ENCODE peak calls at places on chromosome 21, in ten cellular contexts. A, F, R, V, C, I, K, E, Q and P are unnamed samples.

GRCh38 chr21:16587141-16587570 is 857.4 kb downstream of the USP25 start:
- DNase-seq in A (no peak), F (peak), R (peak), V (no peak), C (no peak), I (peak), K (no peak), E (peak), Q (no peak), P (peak)

GRCh38 chr21:41749286-41749685 is 17.6 kb downstream of the RIPK4 start:
- DNase-seq in A (no peak), F (no peak), R (no peak), V (no peak), C (no peak), I (no peak), K (no peak), E (no peak), Q (no peak), P (no peak)

GRCh38 chr21:26169611-26170470 is 729 bp downstream of the APP start:
- DNase-seq in A (no peak), F (peak), R (peak), V (peak), C (peak), I (peak), K (peak), E (peak), Q (peak), P (peak)

GRCh38 chr21:38376235-38376634 is 119.4 kb downstream of the KCNJ15 start:
- DNase-seq in A (no peak), F (no peak), R (no peak), V (no peak), C (no peak), I (no peak), K (no peak), E (no peak), Q (no peak), P (no peak)

GRCh38 chr21:34886554-34887385 is 162.3 kb downstream of the RUNX1 start:
- DNase-seq in A (no peak), F (peak), R (peak), V (no peak), C (no peak), I (no peak), K (no peak), E (peak), Q (peak), P (peak)

GRCh38 chr21:38349111-38349746 is 92.4 kb downstream of the KCNJ15 start:
- DNase-seq in A (no peak), F (no peak), R (peak), V (no peak), C (no peak), I (no peak), K (no peak), E (no peak), Q (no peak), P (peak)

GRCh38 chr21:39562791-39563770 is 49.7 kb upstream of the B3GALT5 start:
- DNase-seq in A (no peak), F (peak), R (no peak), V (no peak), C (no peak), I (no peak), K (no peak), E (no peak), Q (no peak), P (no peak)

GRCh38 chr21:38840456-38841129 is 34.9 kb downstream of the ETS2 start:
- DNase-seq in A (no peak), F (no peak), R (no peak), V (no peak), C (no peak), I (no peak), K (no peak), E (no peak), Q (no peak), P (no peak)

GRCh38 chr21:22490044-22490443 is 1491.8 kb downstream of the NCAM2 start:
- DNase-seq in A (no peak), F (no peak), R (no peak), V (no peak), C (no peak), I (no peak), K (no peak), E (no peak), Q (no peak), P (no peak)

GRCh38 chr21:41432567-41433460 is 6.8 kb downstream of the MX1 start:
- DNase-seq in A (no peak), F (no peak), R (no peak), V (no peak), C (no peak), I (no peak), K (no peak), E (no peak), Q (no peak), P (no peak)

GRCh38 chr21:26077523-26077922 is 93.0 kb downstream of the APP start:
- DNase-seq in A (no peak), F (no peak), R (peak), V (no peak), C (no peak), I (no peak), K (no peak), E (no peak), Q (no peak), P (no peak)

GRCh38 chr21:17139696-17140095 is 373.1 kb upstream of the CXADR start:
- DNase-seq in A (no peak), F (no peak), R (peak), V (no peak), C (no peak), I (no peak), K (no peak), E (no peak), Q (no peak), P (peak)

GRCh38 chr21:39313042-39313456 is 383 bp downstream of the BRWD1 start:
- DNase-seq in A (no peak), F (peak), R (no peak), V (no peak), C (no peak), I (no peak), K (peak), E (no peak), Q (no peak), P (no peak)

GRCh38 chr21:15159382-15160020 is 94.7 kb upstream of the NRIP1 start:
- DNase-seq in A (no peak), F (no peak), R (peak), V (no peak), C (no peak), I (no peak), K (no peak), E (no peak), Q (no peak), P (peak)

GRCh38 chr21:41142051-41142795 is 25.7 kb upstream of the BACE2 start:
- DNase-seq in A (no peak), F (no peak), R (no peak), V (peak), C (no peak), I (peak), K (no peak), E (no peak), Q (no peak), P (peak)

GRCh38 chr21:40016667-40017066 is 149.4 kb downstream of the PCP4 start:
- DNase-seq in A (no peak), F (no peak), R (no peak), V (no peak), C (no peak), I (no peak), K (no peak), E (no peak), Q (no peak), P (no peak)

GRCh38 chr21:36323032-36323431 is 3.0 kb downstream of the MORC3 start:
- DNase-seq in A (no peak), F (no peak), R (peak), V (no peak), C (no peak), I (no peak), K (no peak), E (no peak), Q (no peak), P (peak)

GRCh38 chr21:36321325-36322082 is 1.5 kb downstream of the MORC3 start:
- DNase-seq in A (no peak), F (peak), R (peak), V (no peak), C (no peak), I (no peak), K (no peak), E (no peak), Q (no peak), P (peak)

GRCh38 chr21:36319767-36320420 is at the start of gene MORC3:
- DNase-seq in A (peak), F (peak), R (peak), V (peak), C (peak), I (peak), K (peak), E (peak), Q (peak), P (peak)

GRCh38 chr21:36322083-36322424 is 2.1 kb downstream of the MORC3 start:
- DNase-seq in A (no peak), F (no peak), R (no peak), V (no peak), C (no peak), I (no peak), K (no peak), E (no peak), Q (no peak), P (no peak)

GRCh38 chr21:36320421-36321324 is 676 bp downstream of the MORC3 start:
- DNase-seq in A (peak), F (peak), R (peak), V (peak), C (peak), I (peak), K (peak), E (peak), Q (peak), P (peak)
- TF ChIP-seq CTCF in A (no peak), F (no peak), R (no peak), V (no peak), C (no peak), I (peak), K (no peak), E (peak), Q (no peak), P (no peak)

DNA sequence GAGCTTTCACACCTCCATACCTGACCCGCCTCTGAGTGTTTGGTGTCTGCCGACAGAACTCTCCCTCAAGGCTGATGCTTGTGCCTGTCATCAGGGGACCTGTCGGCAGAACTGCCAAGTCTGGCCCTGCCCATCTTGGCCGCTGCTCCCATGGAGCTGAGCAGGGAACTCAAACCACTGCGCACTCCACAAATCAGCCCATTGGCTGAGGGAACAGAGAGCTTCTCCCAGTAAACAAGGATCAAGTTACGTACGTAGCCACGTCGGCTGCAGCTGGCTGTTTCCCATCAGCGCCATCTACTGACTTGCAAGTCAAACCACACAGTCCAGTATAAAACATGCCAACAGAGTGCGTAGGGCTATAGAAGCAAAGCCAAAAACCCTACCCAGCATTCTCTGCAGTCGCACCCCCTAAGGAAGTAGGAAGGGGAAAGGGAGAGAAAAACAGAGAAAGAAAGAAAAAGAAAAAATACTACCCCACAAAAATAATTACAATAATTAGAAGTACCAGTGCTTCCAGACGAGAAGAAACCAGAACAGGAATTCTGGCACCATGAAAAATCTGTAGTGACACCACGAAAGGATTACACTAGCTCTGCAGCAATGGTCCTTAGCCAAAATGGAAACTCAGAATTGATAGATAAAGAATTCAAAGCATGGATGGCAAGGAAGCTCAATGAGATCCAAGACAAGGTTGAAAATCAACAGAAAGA is 13.1 kb downstream of the KRTAP13-1 start:
- DNase-seq in A (no peak), F (no peak), R (peak), V (peak), C (no peak), I (no peak), K (peak), E (no peak), Q (no peak), P (peak)
- TF ChIP-seq CTCF in A (no peak), F (no peak), R (no peak), V (no peak), C (no peak), I (peak), K (peak), E (peak), Q (no peak), P (peak)

DNA sequence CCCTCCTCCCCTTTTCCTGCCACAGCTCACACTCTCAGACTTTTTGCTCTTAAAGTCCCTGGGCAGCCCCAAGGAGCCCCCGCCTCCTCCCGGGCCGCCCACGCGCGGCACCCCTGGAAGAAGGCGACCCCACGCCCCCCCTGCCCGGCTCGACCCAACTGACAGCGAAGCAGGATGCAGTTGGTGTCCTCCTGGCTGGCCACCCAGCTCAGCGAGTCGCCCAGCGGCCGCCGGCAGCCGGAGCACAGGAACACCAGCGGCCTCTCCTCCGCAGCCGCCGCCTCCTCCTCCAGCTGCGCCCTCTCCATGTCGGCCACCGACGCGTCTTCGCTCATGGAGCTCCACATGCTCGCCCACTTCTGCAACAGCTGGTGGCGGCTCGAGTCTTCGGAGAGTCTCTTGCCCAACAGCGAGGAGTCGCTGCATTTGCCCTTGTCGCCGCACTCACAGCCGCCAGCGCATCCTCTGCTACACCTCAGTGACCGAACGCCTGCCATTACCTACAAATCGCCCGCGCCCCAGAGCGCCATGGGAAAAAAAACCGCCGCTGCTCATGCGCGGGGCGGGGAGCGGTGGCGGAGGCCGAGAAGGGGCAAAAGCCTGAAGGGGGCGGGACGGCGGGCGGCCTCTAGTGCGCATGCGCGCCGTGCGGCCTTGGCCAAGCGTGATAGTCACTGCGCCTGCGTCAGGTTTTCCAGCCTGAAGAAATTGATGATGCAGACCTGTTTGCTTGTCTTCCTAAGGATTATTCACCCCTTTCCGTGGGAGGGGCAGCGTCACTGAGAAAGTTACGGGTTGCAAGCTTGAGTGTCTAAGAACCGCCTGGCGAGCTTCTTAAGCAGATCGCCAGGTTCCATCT is at the start of gene MIS18A:
- DNase-seq in A (peak), F (peak), R (peak), V (peak), C (peak), I (peak), K (peak), E (peak), Q (peak), P (peak)
- TF ChIP-seq CTCF in A (no peak), F (no peak), R (no peak), V (peak), C (no peak), I (peak), K (peak), E (peak), Q (no peak), P (no peak)

GRCh38 chr21:42992943-42993712 is 18.8 kb downstream of the PKNOX1 start:
- DNase-seq in A (no peak), F (no peak), R (no peak), V (no peak), C (no peak), I (no peak), K (no peak), E (no peak), Q (no peak), P (no peak)

GRCh38 chr21:42991992-42992740 is 17.8 kb downstream of the PKNOX1 start:
- DNase-seq in A (no peak), F (peak), R (peak), V (no peak), C (no peak), I (peak), K (no peak), E (peak), Q (no peak), P (peak)

GRCh38 chr21:42988234-42988965 is 14.0 kb downstream of the PKNOX1 start:
- DNase-seq in A (no peak), F (no peak), R (peak), V (no peak), C (no peak), I (peak), K (no peak), E (no peak), Q (no peak), P (peak)

GRCh38 chr21:42986125-42986783 is 11.9 kb downstream of the PKNOX1 start:
- DNase-seq in A (no peak), F (no peak), R (no peak), V (no peak), C (no peak), I (no peak), K (no peak), E (no peak), Q (no peak), P (peak)

GRCh38 chr21:42990251-42990650 is 15.9 kb downstream of the PKNOX1 start:
- DNase-seq in A (no peak), F (no peak), R (no peak), V (no peak), C (no peak), I (no peak), K (no peak), E (no peak), Q (no peak), P (no peak)
- TF ChIP-seq CTCF in A (no peak), F (no peak), R (no peak), V (no peak), C (no peak), I (no peak), K (no peak), E (no peak), Q (no peak), P (no peak)

GRCh38 chr21:43619856-43620255 is 39.4 kb downstream of the HSF2BP start:
- DNase-seq in A (no peak), F (no peak), R (peak), V (no peak), C (no peak), I (no peak), K (no peak), E (no peak), Q (no peak), P (no peak)
- TF ChIP-seq CTCF in A (no peak), F (no peak), R (peak), V (no peak), C (no peak), I (no peak), K (no peak), E (no peak), Q (no peak), P (peak)

DNA sequence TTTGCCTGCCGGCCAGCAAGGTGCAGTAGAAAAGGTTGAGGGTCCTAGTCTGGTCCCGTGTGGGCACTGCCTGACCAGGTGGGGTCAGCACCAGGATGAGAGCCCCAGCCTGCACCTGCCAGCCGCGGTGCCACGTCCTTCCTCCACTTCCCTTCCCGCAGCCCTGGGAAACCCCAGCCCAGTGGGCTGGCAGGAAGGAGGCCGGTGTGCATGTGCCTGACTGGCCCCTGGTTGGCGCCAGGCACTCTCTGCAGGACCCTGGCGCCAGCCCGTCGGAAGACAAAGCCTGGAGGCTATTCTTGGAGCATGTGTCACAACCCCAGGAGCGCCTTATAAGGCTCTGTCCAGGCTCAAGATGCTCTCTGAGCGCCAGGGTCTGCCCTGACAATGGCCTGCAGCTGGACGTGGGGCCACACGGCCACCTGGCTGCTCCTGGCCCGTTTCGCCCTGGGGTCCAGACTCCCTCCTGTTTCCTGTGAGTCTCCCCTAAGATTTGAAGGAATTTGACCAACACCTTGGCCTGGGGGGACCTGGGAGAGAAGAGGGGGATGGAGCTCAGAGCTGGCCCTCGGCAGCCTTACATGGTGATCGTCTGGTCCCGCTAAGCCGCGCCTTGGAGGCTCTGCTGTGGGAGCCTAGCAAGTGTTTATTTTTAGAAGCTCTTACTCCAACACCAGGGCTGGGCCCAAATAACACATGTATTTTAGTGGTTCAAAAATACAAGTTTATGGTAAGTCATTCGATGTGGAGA is 31.9 kb upstream of the POFUT2 start:
- DNase-seq in A (no peak), F (peak), R (peak), V (no peak), C (no peak), I (peak), K (no peak), E (peak), Q (no peak), P (no peak)
- TF ChIP-seq CTCF in A (no peak), F (no peak), R (no peak), V (no peak), C (no peak), I (peak), K (no peak), E (no peak), Q (no peak), P (no peak)

DNA sequence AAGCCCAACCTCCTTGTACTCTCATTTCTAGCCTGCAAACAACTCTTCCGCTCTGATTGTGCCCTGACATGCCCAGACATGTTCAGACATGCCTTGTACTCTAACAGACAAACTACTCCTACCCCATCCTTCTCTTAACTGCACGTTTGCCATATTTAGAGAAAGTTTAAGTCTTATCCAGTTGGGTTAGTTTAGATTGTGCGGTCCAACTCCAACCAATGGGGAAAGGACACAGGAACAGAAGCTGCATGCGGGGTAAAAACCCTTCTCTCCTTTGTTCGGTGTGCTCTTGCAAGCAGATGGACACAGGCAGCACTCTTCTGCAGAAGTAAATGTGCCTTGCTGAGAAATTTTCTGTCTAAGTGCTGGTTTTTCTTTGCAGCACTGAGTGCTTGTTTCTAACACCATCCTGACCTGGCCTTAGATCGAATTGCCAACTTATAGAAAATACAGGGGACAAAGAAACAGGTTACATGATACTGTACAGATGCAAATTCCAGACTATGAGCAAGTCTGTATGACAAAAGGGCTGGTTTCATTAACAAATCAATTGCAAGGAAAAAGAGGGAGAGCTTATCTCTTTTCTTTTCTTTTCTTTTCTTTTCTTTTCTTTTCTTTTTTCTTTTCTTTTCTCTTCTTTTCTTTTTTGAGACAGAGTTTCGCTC is 35.8 kb upstream of the IFNGR2 start:
- DNase-seq in A (no peak), F (no peak), R (no peak), V (no peak), C (no peak), I (no peak), K (no peak), E (no peak), Q (no peak), P (peak)
- TF ChIP-seq CTCF in A (no peak), F (no peak), R (no peak), V (no peak), C (no peak), I (no peak), K (no peak), E (no peak), Q (no peak), P (no peak)